ENCODE peak calls at places on chromosomes 4 and X, in ten cellular contexts. S, C, D, U, O, I, B, P, A and V are unnamed samples.

GRCh38 chr4:140116442-140117104 is 37.4 kb downstream of the MAML3 start:
- DNase-seq in S (no peak), C (no peak), D (peak), U (no peak), O (peak), I (no peak), B (no peak), P (no peak), A (no peak), V (no peak)

GRCh38 chr4:149121015-149121404 is 678.8 kb upstream of the NR3C2 start:
- DNase-seq in S (no peak), C (no peak), D (no peak), U (no peak), O (no peak), I (no peak), B (no peak), P (no peak), A (no peak), V (no peak)

GRCh38 chr4:24024157-24024556 is 134.3 kb upstream of the PPARGC1A start:
- DNase-seq in S (no peak), C (no peak), D (no peak), U (no peak), O (no peak), I (no peak), B (no peak), P (no peak), A (no peak), V (no peak)

GRCh38 chr4:141395246-141395830 is 174.6 kb downstream of the ZNF330 start:
- DNase-seq in S (no peak), C (no peak), D (no peak), U (no peak), O (no peak), I (no peak), B (no peak), P (no peak), A (no peak), V (no peak)

GRCh38 chr4:144499777-144500176 is 146.2 kb upstream of the HHIP start:
- DNase-seq in S (no peak), C (no peak), D (no peak), U (no peak), O (no peak), I (no peak), B (no peak), P (no peak), A (no peak), V (no peak)

GRCh38 chr4:158010346-158010745 is 162.5 kb downstream of the GASK1B start:
- DNase-seq in S (no peak), C (no peak), D (no peak), U (no peak), O (no peak), I (no peak), B (no peak), P (no peak), A (no peak), V (no peak)

GRCh38 chrX:74246524-74246923 is 57.5 kb upstream of the ZCCHC13 start:
- DNase-seq in S (no peak), C (no peak), D (no peak), U (peak), O (peak), I (no peak), B (no peak), P (no peak), A (no peak), V (no peak)

GRCh38 chr4:64014647-64015046 is 394.6 kb downstream of the TECRL start:
- DNase-seq in S (no peak), C (no peak), D (no peak), U (no peak), O (no peak), I (no peak), B (no peak), P (no peak), A (no peak), V (no peak)

GRCh38 chr4:148962539-148963290 is 520.5 kb upstream of the NR3C2 start:
- DNase-seq in S (no peak), C (no peak), D (no peak), U (no peak), O (peak), I (no peak), B (no peak), P (no peak), A (no peak), V (no peak)

GRCh38 chr4:168724960-168725359 is 228.1 kb downstream of the PALLD start:
- DNase-seq in S (no peak), C (no peak), D (peak), U (no peak), O (peak), I (peak), B (no peak), P (no peak), A (no peak), V (no peak)

GRCh38 chrX:150184487-150184886 is 178.6 kb upstream of the MAMLD1 start:
- DNase-seq in S (no peak), C (no peak), D (no peak), U (no peak), O (no peak), I (no peak), B (no peak), P (no peak), A (no peak), V (no peak)

GRCh38 chrX:3215249-3215648 is 131.2 kb downstream of the MXRA5 start:
- DNase-seq in S (no peak), C (no peak), D (no peak), U (no peak), O (no peak), I (no peak), B (no peak), P (no peak), A (no peak), V (no peak)

GRCh38 chrX:101485212-101486064 is at the start of gene ARMCX4:
- DNase-seq in S (peak), C (peak), D (peak), U (no peak), O (peak), I (peak), B (peak), P (peak), A (peak), V (no peak)

GRCh38 chrX:151609222-151609621 is 45.7 kb downstream of the PASD1 start:
- DNase-seq in S (no peak), C (no peak), D (no peak), U (no peak), O (no peak), I (no peak), B (no peak), P (no peak), A (no peak), V (no peak)

GRCh38 chr4:10546-10870 is 42.6 kb upstream of the ZNF595 start:
- DNase-seq in S (no peak), C (no peak), D (no peak), U (no peak), O (no peak), I (no peak), B (no peak), P (no peak), A (no peak), V (no peak)

GRCh38 chrX:334331-334891 is 15.8 kb upstream of the GTPBP6 start:
- DNase-seq in S (no peak), C (no peak), D (no peak), U (no peak), O (no peak), I (no peak), B (no peak), P (no peak), A (peak), V (peak)

GRCh38 chr4:174023641-174024040 is 259.8 kb downstream of the FBXO8 start:
- DNase-seq in S (no peak), C (no peak), D (no peak), U (no peak), O (peak), I (no peak), B (no peak), P (no peak), A (no peak), V (no peak)

GRCh38 chrX:40964633-40965586 is 120.3 kb upstream of the USP9X start:
- DNase-seq in S (no peak), C (no peak), D (no peak), U (no peak), O (no peak), I (no peak), B (no peak), P (no peak), A (no peak), V (no peak)

GRCh38 chr4:108345862-108346530 is 177.3 kb upstream of the LEF1 start:
- DNase-seq in S (no peak), C (no peak), D (no peak), U (no peak), O (peak), I (no peak), B (no peak), P (no peak), A (no peak), V (no peak)

GRCh38 chrX:30224541-30224940 is 5.9 kb upstream of the MAGEB3 start:
- DNase-seq in S (no peak), C (no peak), D (no peak), U (no peak), O (no peak), I (no peak), B (no peak), P (no peak), A (no peak), V (no peak)

GRCh38 chrX:50067435-50068292 is 133.1 kb downstream of the AKAP4 start:
- DNase-seq in S (no peak), C (no peak), D (peak), U (no peak), O (peak), I (no peak), B (peak), P (no peak), A (peak), V (no peak)

GRCh38 chrX:538311-538710 is 92.3 kb upstream of the SHOX start:
- DNase-seq in S (no peak), C (no peak), D (no peak), U (no peak), O (no peak), I (no peak), B (no peak), P (no peak), A (no peak), V (no peak)

GRCh38 chrX:57329008-57329407 is 42.5 kb downstream of the FAAH2 start:
- DNase-seq in S (no peak), C (no peak), D (peak), U (no peak), O (no peak), I (no peak), B (no peak), P (no peak), A (no peak), V (no peak)

GRCh38 chr4:176193898-176194297 is 1.5 kb downstream of the SPATA4 start:
- DNase-seq in S (no peak), C (no peak), D (no peak), U (no peak), O (peak), I (no peak), B (no peak), P (peak), A (no peak), V (no peak)

GRCh38 chrX:9420513-9420912 is 44.3 kb upstream of the TBL1X start:
- DNase-seq in S (peak), C (no peak), D (no peak), U (no peak), O (peak), I (no peak), B (peak), P (no peak), A (no peak), V (no peak)

GRCh38 chr4:13921805-13922204 is 294.3 kb upstream of the BOD1L1 start:
- DNase-seq in S (no peak), C (no peak), D (no peak), U (no peak), O (peak), I (no peak), B (no peak), P (no peak), A (no peak), V (no peak)

GRCh38 chr4:55947912-55948725 is 626 bp upstream of the CEP135 start:
- DNase-seq in S (peak), C (no peak), D (no peak), U (peak), O (peak), I (peak), B (no peak), P (peak), A (no peak), V (peak)

GRCh38 chr4:152401424-152401823 is 134.5 kb downstream of the FBXW7 start:
- DNase-seq in S (no peak), C (no peak), D (no peak), U (no peak), O (no peak), I (no peak), B (no peak), P (no peak), A (no peak), V (no peak)